ENCODE peak calls at places on chromosomes 13 and 19, in five cellular contexts. T is neural progenitor cell, I is trophoblast cell, D is SK-N-SH, F is PC-3. U is an unnamed sample.
A peak's percentile ranks its signal among the peaks of the same experiment; 100 is the strongest.

GRCh38 chr19:47487551-47488515 is 3.8 kb upstream of the KPTN start:
- DNase-seq in T (no peak), F (no peak), I (no peak), D (no peak), U (no peak)

GRCh38 chr13:30082391-30082790 is 225.0 kb downstream of the KATNAL1 start:
- DNase-seq in T (no peak), F (no peak), I (no peak), D (no peak), U (no peak)

GRCh38 chr13:44230071-44230470 is 143.6 kb upstream of the SERP2 start:
- DNase-seq in T (no peak), D (no peak), I (peak; percentile 87), F (peak; percentile 20), U (no peak)

GRCh38 chr13:92842145-92842544 is 384.5 kb upstream of the GPC6 start:
- DNase-seq in T (no peak), F (peak; percentile 25), I (no peak), D (no peak), U (no peak)

GRCh38 chr13:33349996-33350826 is 64.7 kb upstream of the STARD13 start:
- DNase-seq in F (peak; percentile 37), I (no peak), D (peak; percentile 79), T (peak; percentile 47), U (no peak)

GRCh38 chr19:10718205-10719196 is 622 bp downstream of the DNM2 start:
- DNase-seq in T (peak; percentile 71), D (peak; percentile 70), I (peak; percentile 31), F (peak; percentile 52), U (no peak)

GRCh38 chr19:58518261-58519086 is 1.1 kb downstream of the ZBTB45 start:
- DNase-seq in D (peak; percentile 39), I (no peak), F (peak; percentile 4), T (no peak), U (no peak)

GRCh38 chr13:52118595-52118994 is 10.3 kb downstream of the NEK5 start:
- DNase-seq in D (no peak), I (no peak), T (peak; percentile 8), F (no peak), U (no peak)

GRCh38 chr13:20414475-20415287 is 111.0 kb downstream of the CRYL1 start:
- DNase-seq in I (peak; percentile 81), D (peak; percentile 41), T (no peak), F (no peak), U (no peak)

GRCh38 chr13:48573213-48573612 is 40.3 kb upstream of the RCBTB2 start:
- DNase-seq in T (no peak), I (no peak), F (no peak), D (no peak), U (no peak)

GRCh38 chr13:108176685-108177274 is 38.6 kb downstream of the LIG4 start:
- DNase-seq in F (peak; percentile 67), T (peak; percentile 33), D (peak; percentile 46), I (no peak), U (no peak)

GRCh38 chr19:20334760-20335159 is 167.7 kb downstream of the ZNF486 start:
- DNase-seq in I (no peak), T (no peak), F (no peak), D (peak; percentile 56), U (no peak)

GRCh38 chr13:41985788-41986508 is 25.0 kb upstream of the VWA8 start:
- DNase-seq in D (peak; percentile 31), T (no peak), F (peak; percentile 13), I (no peak), U (no peak)

GRCh38 chr19:5832049-5832448 is 7.5 kb downstream of the FUT6 start:
- DNase-seq in I (no peak), T (no peak), D (peak; percentile 14), F (no peak), U (no peak)

GRCh38 chr13:27911499-27911898 is 8.3 kb upstream of the PDX1 start:
- DNase-seq in T (no peak), D (no peak), I (no peak), F (no peak), U (no peak)

GRCh38 chr19:11530432-11530831 is 1.5 kb upstream of the ECSIT start:
- DNase-seq in D (peak; percentile 89), I (peak; percentile 97), T (peak; percentile 89), F (peak; percentile 84), U (peak; percentile 67)

GRCh38 chr13:110455444-110455843 is 106.1 kb downstream of the RAB20 start:
- DNase-seq in D (no peak), I (no peak), T (no peak), F (no peak), U (no peak)

GRCh38 chr19:15432629-15433518 is 14.1 kb upstream of the AKAP8L start:
- DNase-seq in I (peak; percentile 92), T (peak; percentile 97), F (peak; percentile 90), D (peak; percentile 99), U (no peak)

GRCh38 chr19:1751367-1752008 is 1.8 kb upstream of the ONECUT3 start:
- DNase-seq in F (no peak), I (no peak), T (no peak), D (no peak), U (no peak)

GRCh38 chr19:22620401-22620800 is 13.7 kb upstream of the ZNF492 start:
- DNase-seq in F (no peak), I (no peak), D (no peak), T (no peak), U (no peak)

GRCh38 chr19:11699931-11700794 is 38.6 kb downstream of the ZNF823 start:
- DNase-seq in T (peak; percentile 37), D (peak; percentile 59), I (no peak), F (peak; percentile 77), U (no peak)

GRCh38 chr19:43625918-43626579 is 6.6 kb upstream of the ZNF428 start:
- DNase-seq in I (peak; percentile 35), F (no peak), D (peak; percentile 73), T (peak; percentile 26), U (no peak)

GRCh38 chr13:26589754-26590153 is 32.3 kb downstream of the WASF3 start:
- DNase-seq in T (no peak), I (no peak), D (no peak), F (no peak), U (no peak)

GRCh38 chr19:38323276-38323675 is 3.6 kb downstream of the KCNK6 start:
- DNase-seq in I (no peak), D (no peak), F (no peak), T (no peak), U (no peak)

GRCh38 chr19:47190167-47190727 is 40.8 kb downstream of the BBC3 start:
- DNase-seq in F (peak; percentile 49), D (peak; percentile 46), T (no peak), I (no peak), U (no peak)

GRCh38 chr13:94228781-94229180 is 250.7 kb downstream of the DCT start:
- DNase-seq in T (no peak), D (no peak), F (no peak), I (no peak), U (no peak)

GRCh38 chr13:90444232-90444631 is 903.3 kb upstream of the MIR17HG start:
- DNase-seq in I (no peak), T (no peak), F (no peak), D (no peak), U (no peak)

GRCh38 chr19:40035996-40036395 is 20.0 kb downstream of the ZNF780B start:
- DNase-seq in I (no peak), T (no peak), D (no peak), F (no peak), U (no peak)

GRCh38 chr19:609001-609340 is 19.3 kb downstream of the HCN2 start:
- DNase-seq in T (no peak), D (peak; percentile 89), I (no peak), F (peak; percentile 8), U (no peak)

GRCh38 chr19:8259922-8260247 is 48.3 kb downstream of the CD320 start:
- DNase-seq in D (no peak), T (no peak), F (no peak), I (no peak), U (no peak)

GRCh38 chr13:75554981-75555380 is 5.4 kb downstream of the UCHL3 start:
- DNase-seq in F (peak; percentile 26), D (no peak), T (no peak), I (no peak), U (no peak)

GRCh38 chr19:53013621-53014020 is at the start of gene ERVV-1:
- DNase-seq in F (no peak), D (no peak), I (no peak), T (no peak), U (no peak)

GRCh38 chr19:2561895-2562294 is 86.0 kb downstream of the GADD45B start:
- DNase-seq in I (no peak), F (no peak), D (no peak), T (no peak), U (no peak)

GRCh38 chr19:46428278-46429141 is at the start of gene PNMA8C:
- DNase-seq in T (peak; percentile 97), F (no peak), I (no peak), D (peak; percentile 91), U (no peak)

GRCh38 chr19:13099073-13099999 is 3.3 kb downstream of the LYL1 start:
- DNase-seq in D (no peak), I (no peak), F (no peak), T (peak; percentile 65), U (no peak)
- H3K27ac ChIP-seq in D (no peak overlapping the region), I (no peak overlapping the region), F (no peak overlapping the region), T (no peak overlapping the region), U (no peak overlapping the region)

GRCh38 chr13:97221989-97222700 is at the start of gene MBNL2:
- DNase-seq in T (peak; percentile 87), I (peak; percentile 93), D (peak; percentile 80), F (peak; percentile 87), U (peak; percentile 57)
- H2AFZ ChIP-seq in T (peak within 1 kb of the TSS; percentile 98), I (no peak within 1 kb of the TSS), D (peak within 1 kb of the TSS; percentile 59), F (peak within 1 kb of the TSS; percentile 91), U (peak within 1 kb of the TSS; percentile 70)

GRCh38 chr19:14159059-14159458 is 22.7 kb upstream of the ASF1B start:
- DNase-seq in D (no peak), T (no peak), F (no peak), I (no peak), U (no peak)
- H3K79me2 ChIP-seq in D (no peaks in the 10 kb centered on the region), T (no peaks in the 10 kb centered on the region), F (no peaks in the 10 kb centered on the region), I (no peaks in the 10 kb centered on the region), U (no peaks in the 10 kb centered on the region)

DNA sequence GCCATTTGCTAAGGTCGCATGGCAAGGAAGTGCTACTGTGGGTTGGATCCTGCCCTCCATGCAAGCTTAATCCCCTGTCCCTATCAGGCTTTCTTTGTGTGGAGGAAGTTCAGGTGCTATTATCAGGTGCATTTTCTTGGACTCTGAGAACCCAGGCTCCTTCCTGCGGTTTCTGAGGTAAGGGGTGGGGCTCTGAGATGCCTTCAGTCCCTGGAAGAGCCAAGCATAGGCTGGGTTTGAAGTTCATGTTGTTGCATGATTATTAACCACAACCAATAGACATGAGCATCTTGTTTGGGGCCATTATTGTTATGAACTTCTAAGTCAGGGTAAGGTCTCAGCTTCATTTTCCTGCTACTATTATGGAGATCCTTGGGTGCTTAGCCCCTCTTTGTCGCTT is 109.5 kb downstream of the NALCN start:
- DNase-seq in D (no peak), T (no peak), F (no peak), I (no peak), U (no peak)
- H3K27ac ChIP-seq in D (peak overlapping the region; percentile 80), T (no peak overlapping the region), F (no peak overlapping the region), I (peak overlapping the region; percentile 59), U (no peak overlapping the region)

U was measured in keratinocyte.